ENCODE peak calls at places on chromosomes 7 and 10, in seven cellular contexts. L, U, S, N, J, V and Q are unnamed samples.

GRCh38 chr10:86366033-86366901 is at the start of gene GRID1:
- DNase-seq in L (peak), U (peak), S (peak), N (no peak), J (no peak), V (no peak), Q (peak)

GRCh38 chr10:84424731-84425165 is 96.4 kb downstream of the CCSER2 start:
- DNase-seq in L (peak), U (no peak), S (no peak), N (no peak), J (no peak), V (peak), Q (peak)

GRCh38 chr10:62671104-62671503 is 133.4 kb upstream of the ADO start:
- DNase-seq in L (no peak), U (no peak), S (no peak), N (peak), J (no peak), V (no peak), Q (no peak)

GRCh38 chr10:66752714-66753113 is 173.1 kb upstream of the LRRTM3 start:
- DNase-seq in L (no peak), U (no peak), S (no peak), N (no peak), J (no peak), V (peak), Q (no peak)

GRCh38 chr10:43573250-43574034 is 974 bp downstream of the ZNF239 start:
- DNase-seq in L (no peak), U (no peak), S (no peak), N (peak), J (no peak), V (no peak), Q (no peak)

GRCh38 chr10:96697026-96697425 is 23.3 kb downstream of the PIK3AP1 start:
- DNase-seq in L (no peak), U (no peak), S (no peak), N (no peak), J (no peak), V (no peak), Q (no peak)

GRCh38 chr7:111113263-111114017 is 22.5 kb downstream of the LRRN3 start:
- DNase-seq in L (no peak), U (no peak), S (no peak), N (no peak), J (no peak), V (peak), Q (no peak)

GRCh38 chr7:127413962-127414361 is 21.5 kb upstream of the ZNF800 start:
- DNase-seq in L (no peak), U (no peak), S (no peak), N (peak), J (no peak), V (no peak), Q (no peak)

GRCh38 chr7:12456506-12456905 is 52.8 kb upstream of the VWDE start:
- DNase-seq in L (no peak), U (peak), S (no peak), N (no peak), J (no peak), V (peak), Q (no peak)

GRCh38 chr7:96300487-96300886 is 21.4 kb downstream of the SLC25A13 start:
- DNase-seq in L (no peak), U (peak), S (no peak), N (no peak), J (no peak), V (peak), Q (no peak)

GRCh38 chr7:6442114-6442513 is 5.6 kb downstream of the DAGLB start:
- DNase-seq in L (no peak), U (no peak), S (no peak), N (no peak), J (no peak), V (no peak), Q (no peak)

GRCh38 chr10:43199684-43200537 is 61.7 kb downstream of the CSGALNACT2 start:
- DNase-seq in L (no peak), U (no peak), S (peak), N (no peak), J (peak), V (no peak), Q (no peak)

GRCh38 chr10:91931526-91932190 is 8.1 kb downstream of the BTAF1 start:
- DNase-seq in L (no peak), U (no peak), S (no peak), N (no peak), J (no peak), V (no peak), Q (no peak)

GRCh38 chr7:16880469-16881034 is 1.2 kb downstream of the AGR3 start:
- DNase-seq in L (no peak), U (no peak), S (no peak), N (no peak), J (no peak), V (no peak), Q (no peak)

GRCh38 chr7:104160375-104160774 is 47.4 kb downstream of the ORC5 start:
- DNase-seq in L (no peak), U (peak), S (no peak), N (no peak), J (no peak), V (peak), Q (no peak)

GRCh38 chr10:107104026-107104652 is 60.4 kb downstream of the SORCS1 start:
- DNase-seq in L (no peak), U (no peak), S (no peak), N (no peak), J (no peak), V (no peak), Q (no peak)

GRCh38 chr7:80078159-80078731 is 56.4 kb upstream of the GNAI1 start:
- DNase-seq in L (no peak), U (peak), S (peak), N (no peak), J (no peak), V (peak), Q (no peak)